ENCODE peak calls at places on chromosomes 16 and 17, in nine cellular contexts. Q, O, R, S, U, P, N, E and G are unnamed samples.

GRCh38 chr17:83100220-83100852 is 20.9 kb downstream of the METRNL start:
- DNase-seq in P (no peak), R (no peak), S (no peak), U (no peak), N (no peak), E (no peak), Q (no peak), O (no peak), G (no peak)

GRCh38 chr17:35088911-35089845 is 25.7 kb upstream of the RFFL start:
- DNase-seq in R (peak), N (peak), O (peak), E (peak), P (peak), S (peak), Q (peak), U (peak), G (peak)

GRCh38 chr16:30893744-30894539 is at the start of gene BCL7C:
- DNase-seq in P (peak), N (peak), Q (peak), O (peak), S (peak), U (peak), R (peak), E (peak), G (peak)

GRCh38 chr16:89981414-89981813 is 32.9 kb downstream of the DEF8 start:
- DNase-seq in O (no peak), R (no peak), U (no peak), Q (no peak), E (no peak), P (no peak), S (no peak), N (no peak), G (no peak)

GRCh38 chr17:12463102-12463501 is 202.6 kb upstream of the MYOCD start:
- DNase-seq in O (peak), Q (no peak), P (no peak), N (no peak), U (no peak), R (no peak), S (no peak), E (no peak), G (no peak)

GRCh38 chr16:84220851-84221250 is 19.0 kb downstream of the KCNG4 start:
- DNase-seq in N (no peak), P (no peak), E (no peak), O (peak), R (no peak), Q (no peak), U (no peak), S (no peak), G (no peak)

GRCh38 chr16:50520451-50521245 is 27.5 kb upstream of the NKD1 start:
- DNase-seq in S (peak), Q (no peak), O (no peak), R (no peak), N (no peak), P (no peak), U (no peak), E (no peak), G (no peak)

GRCh38 chr17:41967141-41967920 is 736 bp downstream of the CNP start:
- DNase-seq in R (peak), P (peak), Q (no peak), O (peak), U (peak), S (peak), N (no peak), E (no peak), G (no peak)

GRCh38 chr16:13168091-13168572 is 266.7 kb downstream of the SHISA9 start:
- DNase-seq in P (no peak), Q (no peak), N (no peak), U (no peak), O (no peak), R (no peak), E (no peak), S (no peak), G (no peak)

GRCh38 chr16:71484006-71484893 is 4.9 kb downstream of the ZNF19 start:
- DNase-seq in Q (peak), O (peak), R (peak), P (peak), U (peak), E (peak), S (peak), N (peak), G (peak)

GRCh38 chr17:43548689-43549379 is 2.7 kb upstream of the ETV4 start:
- DNase-seq in E (no peak), U (no peak), O (no peak), S (no peak), R (no peak), N (no peak), Q (no peak), P (no peak), G (no peak)

GRCh38 chr17:73058022-73058421 is 34.5 kb downstream of the SLC39A11 start:
- DNase-seq in E (no peak), P (no peak), N (no peak), R (no peak), Q (no peak), S (no peak), O (peak), U (no peak), G (no peak)

GRCh38 chr17:21171309-21171922 is 42.5 kb downstream of the TMEM11 start:
- DNase-seq in U (no peak), P (no peak), O (no peak), E (no peak), R (no peak), Q (no peak), N (peak), S (no peak), G (no peak)

GRCh38 chr17:49241763-49242312 is 11.3 kb upstream of the PHOSPHO1 start:
- DNase-seq in S (no peak), R (no peak), P (no peak), O (no peak), U (peak), N (no peak), Q (no peak), E (no peak), G (no peak)

GRCh38 chr16:3088925-3089716 is 10.0 kb downstream of the ZSCAN10 start:
- DNase-seq in S (no peak), Q (no peak), N (no peak), P (no peak), E (no peak), R (no peak), U (no peak), O (no peak), G (no peak)

GRCh38 chr16:31421587-31421986 is 6.6 kb downstream of the COX6A2 start:
- DNase-seq in U (no peak), O (no peak), E (peak), P (no peak), Q (peak), N (no peak), R (no peak), S (no peak), G (peak)

GRCh38 chr16:85306071-85306792 is 194.0 kb upstream of the CIBAR2 start:
- DNase-seq in N (peak), U (peak), Q (peak), S (peak), O (peak), R (peak), E (peak), P (no peak), G (peak)

GRCh38 chr17:75009139-75009724 is 3.2 kb upstream of the MRPL58 start:
- DNase-seq in N (no peak), P (no peak), O (no peak), R (no peak), E (no peak), U (no peak), Q (no peak), S (peak), G (no peak)

GRCh38 chr17:79952265-79952877 is 83.3 kb downstream of the TBC1D16 start:
- DNase-seq in U (no peak), S (no peak), O (no peak), N (no peak), P (no peak), E (no peak), Q (no peak), R (no peak), G (no peak)

GRCh38 chr16:49601541-49601940 is 227.9 kb downstream of the C16orf78 start:
- DNase-seq in R (no peak), U (no peak), E (no peak), Q (no peak), S (no peak), O (no peak), P (no peak), N (no peak), G (no peak)

GRCh38 chr17:78879679-78880186 is 23.3 kb downstream of the CEP295NL start:
- DNase-seq in Q (no peak), S (no peak), E (no peak), N (no peak), O (peak), R (no peak), P (no peak), U (no peak), G (no peak)

GRCh38 chr17:67375761-67376160 is 1.3 kb upstream of the PITPNC1 start:
- DNase-seq in N (no peak), P (no peak), S (no peak), R (no peak), E (no peak), U (no peak), O (no peak), Q (no peak), G (no peak)

GRCh38 chr16:149024-149675 is 3.3 kb upstream of the HBZ start:
- DNase-seq in R (no peak), U (peak), P (no peak), S (no peak), E (no peak), Q (no peak), O (peak), N (no peak), G (no peak)